ENCODE peak calls at places on chromosome 7, in seven cellular contexts. One of them, this sample, is unnamed.

GRCh38 chr7:47726047-47726726 is 144.3 kb upstream of the TNS3 start:
- DNase-seq in RPMI7951: no peak
- DNase-seq in pulmonary artery endothelial cell: no peak
- DNase-seq in activated naive CD4-positive, alpha-beta T cell treated with anti-CD3 and anti-CD28 coated beads, Interleukin-2, amount 50 U/mL, for 16 hours: no peak
- DNase-seq in NCI-H1092 treated with DMSO at 0.1 percent for 48 hours: no peak
- DNase-seq in spleen: no peak
- DNase-seq in naive thymus-derived CD4-positive, alpha-beta T cell: no peak
- DNase-seq in this sample: no peak

GRCh38 chr7:34165466-34165865 is 260.1 kb downstream of the BMPER start:
- DNase-seq in naive thymus-derived CD4-positive, alpha-beta T cell: no peak
- DNase-seq in activated naive CD4-positive, alpha-beta T cell treated with anti-CD3 and anti-CD28 coated beads, Interleukin-2, amount 50 U/mL, for 16 hours: no peak
- DNase-seq in pulmonary artery endothelial cell: no peak
- DNase-seq in RPMI7951: no peak
- DNase-seq in NCI-H1092 treated with DMSO at 0.1 percent for 48 hours: no peak
- DNase-seq in spleen: no peak
- DNase-seq in this sample: no peak

GRCh38 chr7:81460646-81461045 is 309.2 kb downstream of the HGF start:
- DNase-seq in spleen: no peak
- DNase-seq in activated naive CD4-positive, alpha-beta T cell treated with anti-CD3 and anti-CD28 coated beads, Interleukin-2, amount 50 U/mL, for 16 hours: no peak
- DNase-seq in NCI-H1092 treated with DMSO at 0.1 percent for 48 hours: no peak
- DNase-seq in naive thymus-derived CD4-positive, alpha-beta T cell: no peak
- DNase-seq in pulmonary artery endothelial cell: no peak
- DNase-seq in RPMI7951: no peak
- DNase-seq in this sample: no peak

GRCh38 chr7:18345641-18346234 is 149.8 kb upstream of the HDAC9 start:
- DNase-seq in RPMI7951: peak
- DNase-seq in naive thymus-derived CD4-positive, alpha-beta T cell: no peak
- DNase-seq in activated naive CD4-positive, alpha-beta T cell treated with anti-CD3 and anti-CD28 coated beads, Interleukin-2, amount 50 U/mL, for 16 hours: peak
- DNase-seq in NCI-H1092 treated with DMSO at 0.1 percent for 48 hours: peak
- DNase-seq in pulmonary artery endothelial cell: no peak
- DNase-seq in spleen: no peak
- DNase-seq in this sample: peak

GRCh38 chr7:5495581-5496375 is 72.1 kb upstream of the TNRC18 start:
- DNase-seq in RPMI7951: peak
- DNase-seq in spleen: no peak
- DNase-seq in naive thymus-derived CD4-positive, alpha-beta T cell: no peak
- DNase-seq in pulmonary artery endothelial cell: no peak
- DNase-seq in NCI-H1092 treated with DMSO at 0.1 percent for 48 hours: peak
- DNase-seq in activated naive CD4-positive, alpha-beta T cell treated with anti-CD3 and anti-CD28 coated beads, Interleukin-2, amount 50 U/mL, for 16 hours: no peak
- DNase-seq in this sample: no peak

GRCh38 chr7:45685619-45686240 is 111.6 kb downstream of the ADCY1 start:
- DNase-seq in NCI-H1092 treated with DMSO at 0.1 percent for 48 hours: no peak
- DNase-seq in pulmonary artery endothelial cell: no peak
- DNase-seq in naive thymus-derived CD4-positive, alpha-beta T cell: no peak
- DNase-seq in spleen: peak
- DNase-seq in activated naive CD4-positive, alpha-beta T cell treated with anti-CD3 and anti-CD28 coated beads, Interleukin-2, amount 50 U/mL, for 16 hours: no peak
- DNase-seq in RPMI7951: no peak
- DNase-seq in this sample: no peak

GRCh38 chr7:15113752-15114151 is 211.2 kb upstream of the DGKB start:
- DNase-seq in pulmonary artery endothelial cell: no peak
- DNase-seq in NCI-H1092 treated with DMSO at 0.1 percent for 48 hours: no peak
- DNase-seq in naive thymus-derived CD4-positive, alpha-beta T cell: no peak
- DNase-seq in RPMI7951: no peak
- DNase-seq in spleen: no peak
- DNase-seq in activated naive CD4-positive, alpha-beta T cell treated with anti-CD3 and anti-CD28 coated beads, Interleukin-2, amount 50 U/mL, for 16 hours: no peak
- DNase-seq in this sample: no peak

GRCh38 chr7:147053761-147054160 is 937.2 kb downstream of the CNTNAP2 start:
- DNase-seq in naive thymus-derived CD4-positive, alpha-beta T cell: no peak
- DNase-seq in activated naive CD4-positive, alpha-beta T cell treated with anti-CD3 and anti-CD28 coated beads, Interleukin-2, amount 50 U/mL, for 16 hours: no peak
- DNase-seq in NCI-H1092 treated with DMSO at 0.1 percent for 48 hours: no peak
- DNase-seq in spleen: no peak
- DNase-seq in pulmonary artery endothelial cell: no peak
- DNase-seq in RPMI7951: no peak
- DNase-seq in this sample: no peak

GRCh38 chr7:33185786-33186185 is 56.4 kb downstream of the BBS9 start:
- DNase-seq in NCI-H1092 treated with DMSO at 0.1 percent for 48 hours: peak
- DNase-seq in naive thymus-derived CD4-positive, alpha-beta T cell: no peak
- DNase-seq in pulmonary artery endothelial cell: peak
- DNase-seq in activated naive CD4-positive, alpha-beta T cell treated with anti-CD3 and anti-CD28 coated beads, Interleukin-2, amount 50 U/mL, for 16 hours: no peak
- DNase-seq in spleen: no peak
- DNase-seq in RPMI7951: peak
- DNase-seq in this sample: peak

GRCh38 chr7:78020874-78021249 is 222.3 kb downstream of the PHTF2 start:
- DNase-seq in naive thymus-derived CD4-positive, alpha-beta T cell: no peak
- DNase-seq in RPMI7951: no peak
- DNase-seq in spleen: no peak
- DNase-seq in activated naive CD4-positive, alpha-beta T cell treated with anti-CD3 and anti-CD28 coated beads, Interleukin-2, amount 50 U/mL, for 16 hours: no peak
- DNase-seq in NCI-H1092 treated with DMSO at 0.1 percent for 48 hours: no peak
- DNase-seq in pulmonary artery endothelial cell: no peak
- DNase-seq in this sample: no peak

GRCh38 chr7:110090113-110090820 is 1000.7 kb upstream of the LRRN3 start:
- DNase-seq in RPMI7951: no peak
- DNase-seq in pulmonary artery endothelial cell: no peak
- DNase-seq in NCI-H1092 treated with DMSO at 0.1 percent for 48 hours: peak
- DNase-seq in naive thymus-derived CD4-positive, alpha-beta T cell: no peak
- DNase-seq in activated naive CD4-positive, alpha-beta T cell treated with anti-CD3 and anti-CD28 coated beads, Interleukin-2, amount 50 U/mL, for 16 hours: no peak
- DNase-seq in spleen: peak
- DNase-seq in this sample: no peak

GRCh38 chr7:14839307-14839706 is 63.2 kb downstream of the DGKB start:
- DNase-seq in activated naive CD4-positive, alpha-beta T cell treated with anti-CD3 and anti-CD28 coated beads, Interleukin-2, amount 50 U/mL, for 16 hours: no peak
- DNase-seq in spleen: no peak
- DNase-seq in naive thymus-derived CD4-positive, alpha-beta T cell: no peak
- DNase-seq in RPMI7951: no peak
- DNase-seq in pulmonary artery endothelial cell: no peak
- DNase-seq in NCI-H1092 treated with DMSO at 0.1 percent for 48 hours: peak
- DNase-seq in this sample: no peak

GRCh38 chr7:93219877-93220276 is 6.4 kb downstream of the HEPACAM2 start:
- DNase-seq in spleen: no peak
- DNase-seq in activated naive CD4-positive, alpha-beta T cell treated with anti-CD3 and anti-CD28 coated beads, Interleukin-2, amount 50 U/mL, for 16 hours: no peak
- DNase-seq in pulmonary artery endothelial cell: no peak
- DNase-seq in naive thymus-derived CD4-positive, alpha-beta T cell: no peak
- DNase-seq in RPMI7951: no peak
- DNase-seq in NCI-H1092 treated with DMSO at 0.1 percent for 48 hours: no peak
- DNase-seq in this sample: no peak

GRCh38 chr7:149375234-149376008 is 85.4 kb downstream of the ZNF777 start:
- DNase-seq in naive thymus-derived CD4-positive, alpha-beta T cell: no peak
- DNase-seq in spleen: no peak
- DNase-seq in NCI-H1092 treated with DMSO at 0.1 percent for 48 hours: no peak
- DNase-seq in RPMI7951: no peak
- DNase-seq in activated naive CD4-positive, alpha-beta T cell treated with anti-CD3 and anti-CD28 coated beads, Interleukin-2, amount 50 U/mL, for 16 hours: no peak
- DNase-seq in pulmonary artery endothelial cell: no peak
- DNase-seq in this sample: no peak